ENCODE peak calls at places on chromosomes 6 and 20, in ten cellular contexts. One of them, this sample, is unnamed.

GRCh38 chr6:53825514-53826321 is 30.9 kb downstream of the LRRC1 start:
- DNase-seq in osteoblast: no peak
- DNase-seq in left lung: no peak
- DNase-seq in uterus: no peak
- DNase-seq in mammary epithelial cell: no peak
- DNase-seq in LNCaP clone FGC: no peak
- DNase-seq in prostate gland: no peak
- DNase-seq in cardiac muscle cell: no peak
- DNase-seq in MM.1S: no peak
- DNase-seq in dorsolateral prefrontal cortex: no peak
- DNase-seq in this sample: no peak

GRCh38 chr20:13554706-13555105 is 84.0 kb downstream of the TASP1 start:
- DNase-seq in prostate gland: no peak
- DNase-seq in dorsolateral prefrontal cortex: no peak
- DNase-seq in osteoblast: no peak
- DNase-seq in mammary epithelial cell: peak; percentile 58
- DNase-seq in LNCaP clone FGC: no peak
- DNase-seq in cardiac muscle cell: no peak
- DNase-seq in uterus: no peak
- DNase-seq in left lung: no peak
- DNase-seq in MM.1S: no peak
- DNase-seq in this sample: no peak

GRCh38 chr6:44078795-44079671 is 48.2 kb downstream of the MRPL14 start:
- DNase-seq in dorsolateral prefrontal cortex: peak; percentile 74
- DNase-seq in MM.1S: peak; percentile 68
- DNase-seq in LNCaP clone FGC: no peak
- DNase-seq in cardiac muscle cell: peak; percentile 79
- DNase-seq in left lung: no peak
- DNase-seq in osteoblast: peak; percentile 98
- DNase-seq in prostate gland: peak; percentile 77
- DNase-seq in mammary epithelial cell: peak; percentile 69
- DNase-seq in uterus: peak; percentile 74
- DNase-seq in this sample: no peak

GRCh38 chr6:114579486-114579885 is 236.7 kb upstream of the HS3ST5 start:
- DNase-seq in mammary epithelial cell: no peak
- DNase-seq in MM.1S: peak; percentile 54
- DNase-seq in LNCaP clone FGC: no peak
- DNase-seq in cardiac muscle cell: no peak
- DNase-seq in osteoblast: no peak
- DNase-seq in left lung: no peak
- DNase-seq in uterus: no peak
- DNase-seq in dorsolateral prefrontal cortex: no peak
- DNase-seq in prostate gland: no peak
- DNase-seq in this sample: no peak

GRCh38 chr6:75205776-75206334 is at the start of gene COL12A1:
- DNase-seq in prostate gland: peak; percentile 83
- DNase-seq in uterus: peak; percentile 99
- DNase-seq in dorsolateral prefrontal cortex: no peak
- DNase-seq in cardiac muscle cell: peak; percentile 71
- DNase-seq in osteoblast: peak; percentile 96
- DNase-seq in left lung: peak; percentile 93
- DNase-seq in MM.1S: no peak
- DNase-seq in LNCaP clone FGC: no peak
- DNase-seq in mammary epithelial cell: peak; percentile 98
- DNase-seq in this sample: peak; percentile 99

GRCh38 chr20:7853493-7853892 is 86.8 kb downstream of the HAO1 start:
- DNase-seq in prostate gland: no peak
- DNase-seq in LNCaP clone FGC: no peak
- DNase-seq in uterus: no peak
- DNase-seq in mammary epithelial cell: peak; percentile 58
- DNase-seq in dorsolateral prefrontal cortex: no peak
- DNase-seq in left lung: no peak
- DNase-seq in osteoblast: no peak
- DNase-seq in cardiac muscle cell: no peak
- DNase-seq in MM.1S: no peak
- DNase-seq in this sample: no peak

GRCh38 chr6:57226221-57226620 is 4.1 kb upstream of the RAB23 start:
- DNase-seq in uterus: no peak
- DNase-seq in LNCaP clone FGC: no peak
- DNase-seq in prostate gland: no peak
- DNase-seq in MM.1S: no peak
- DNase-seq in osteoblast: no peak
- DNase-seq in mammary epithelial cell: no peak
- DNase-seq in dorsolateral prefrontal cortex: no peak
- DNase-seq in left lung: no peak
- DNase-seq in cardiac muscle cell: no peak
- DNase-seq in this sample: no peak

GRCh38 chr6:151303231-151303630 is 63.5 kb downstream of the AKAP12 start:
- DNase-seq in osteoblast: no peak
- DNase-seq in dorsolateral prefrontal cortex: no peak
- DNase-seq in uterus: no peak
- DNase-seq in cardiac muscle cell: no peak
- DNase-seq in mammary epithelial cell: no peak
- DNase-seq in LNCaP clone FGC: no peak
- DNase-seq in prostate gland: no peak
- DNase-seq in left lung: no peak
- DNase-seq in MM.1S: no peak
- DNase-seq in this sample: no peak

DNA sequence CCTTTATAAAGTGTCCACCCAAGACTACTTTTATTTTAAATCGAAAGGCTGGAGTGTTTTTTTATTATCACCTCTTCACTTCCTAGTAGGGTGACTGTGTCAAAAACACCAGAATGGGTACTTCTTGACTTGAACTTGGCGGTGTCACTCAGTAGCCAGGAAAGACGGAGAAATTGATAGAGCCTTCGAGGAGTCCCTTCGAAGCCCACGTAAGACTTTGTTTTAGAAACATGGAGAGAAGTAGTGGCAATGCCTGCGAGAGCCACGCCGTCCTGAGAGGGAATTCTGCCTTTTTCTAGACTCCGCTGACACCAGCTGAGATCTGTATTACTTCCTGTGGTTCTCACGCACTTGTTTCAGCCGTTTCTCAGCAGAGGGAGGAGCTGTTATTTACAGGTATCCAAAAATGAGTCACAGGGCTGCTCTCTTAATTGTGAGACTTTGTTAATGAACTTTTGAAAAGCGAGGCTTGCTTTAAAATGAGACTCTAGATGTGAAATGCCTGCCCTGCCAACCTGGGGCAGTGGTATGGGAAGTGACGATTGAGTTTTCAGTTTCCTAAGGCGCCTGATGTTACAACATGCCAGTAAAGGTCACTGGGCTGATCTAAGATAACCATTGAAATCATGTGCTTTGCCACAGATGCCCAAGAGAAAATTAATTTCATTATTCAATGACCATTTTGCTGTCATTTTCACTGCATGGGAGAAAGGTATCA is 852 bp downstream of the STX11 start:
- DNase-seq in MM.1S: peak; percentile 49
- DNase-seq in dorsolateral prefrontal cortex: no peak
- DNase-seq in mammary epithelial cell: peak; percentile 38
- DNase-seq in LNCaP clone FGC: no peak
- DNase-seq in left lung: no peak
- DNase-seq in uterus: no peak
- DNase-seq in osteoblast: no peak
- DNase-seq in cardiac muscle cell: peak; percentile 15
- DNase-seq in prostate gland: no peak
- DNase-seq in this sample: no peak
- H3K4me3 ChIP-seq in MM.1S: peak overlapping the region; percentile 79
- H3K4me3 ChIP-seq in dorsolateral prefrontal cortex: peak overlapping the region; percentile 73
- H3K4me3 ChIP-seq in mammary epithelial cell: peak overlapping the region; percentile 68
- H3K4me3 ChIP-seq in LNCaP clone FGC: peak overlapping the region; percentile 60
- H3K4me3 ChIP-seq in left lung: peak overlapping the region; percentile 73
- H3K4me3 ChIP-seq in uterus: peak overlapping the region; percentile 29
- H3K4me3 ChIP-seq in osteoblast: peak overlapping the region; percentile 78
- H3K4me3 ChIP-seq in cardiac muscle cell: peak overlapping the region; percentile 99
- H3K4me3 ChIP-seq in prostate gland: peak overlapping the region; percentile 56
- H3K4me3 ChIP-seq in this sample: peak overlapping the region; percentile 67

GRCh38 chr6:36547646-36548400 is 544 bp upstream of the STK38 start:
- DNase-seq in mammary epithelial cell: no peak
- DNase-seq in cardiac muscle cell: no peak
- DNase-seq in MM.1S: no peak
- DNase-seq in prostate gland: no peak
- DNase-seq in uterus: no peak
- DNase-seq in left lung: no peak
- DNase-seq in LNCaP clone FGC: no peak
- DNase-seq in dorsolateral prefrontal cortex: no peak
- DNase-seq in osteoblast: no peak
- DNase-seq in this sample: no peak

GRCh38 chr6:36548401-36548743 is 1.1 kb upstream of the STK38 start:
- DNase-seq in LNCaP clone FGC: no peak
- DNase-seq in dorsolateral prefrontal cortex: no peak
- DNase-seq in osteoblast: no peak
- DNase-seq in uterus: no peak
- DNase-seq in cardiac muscle cell: no peak
- DNase-seq in left lung: no peak
- DNase-seq in MM.1S: no peak
- DNase-seq in mammary epithelial cell: no peak
- DNase-seq in prostate gland: no peak
- DNase-seq in this sample: no peak

GRCh38 chr6:36546664-36546957 is 668 bp downstream of the STK38 start:
- DNase-seq in LNCaP clone FGC: no peak
- DNase-seq in prostate gland: no peak
- DNase-seq in dorsolateral prefrontal cortex: no peak
- DNase-seq in left lung: no peak
- DNase-seq in MM.1S: no peak
- DNase-seq in uterus: no peak
- DNase-seq in osteoblast: no peak
- DNase-seq in mammary epithelial cell: peak; percentile 21
- DNase-seq in cardiac muscle cell: no peak
- DNase-seq in this sample: no peak

GRCh38 chr6:36545767-36546663 is 1.3 kb downstream of the STK38 start:
- DNase-seq in osteoblast: peak; percentile 77
- DNase-seq in left lung: no peak
- DNase-seq in dorsolateral prefrontal cortex: peak; percentile 19
- DNase-seq in LNCaP clone FGC: no peak
- DNase-seq in cardiac muscle cell: peak; percentile 51
- DNase-seq in mammary epithelial cell: peak; percentile 21
- DNase-seq in prostate gland: no peak
- DNase-seq in uterus: no peak
- DNase-seq in MM.1S: peak; percentile 23
- DNase-seq in this sample: no peak

DNA sequence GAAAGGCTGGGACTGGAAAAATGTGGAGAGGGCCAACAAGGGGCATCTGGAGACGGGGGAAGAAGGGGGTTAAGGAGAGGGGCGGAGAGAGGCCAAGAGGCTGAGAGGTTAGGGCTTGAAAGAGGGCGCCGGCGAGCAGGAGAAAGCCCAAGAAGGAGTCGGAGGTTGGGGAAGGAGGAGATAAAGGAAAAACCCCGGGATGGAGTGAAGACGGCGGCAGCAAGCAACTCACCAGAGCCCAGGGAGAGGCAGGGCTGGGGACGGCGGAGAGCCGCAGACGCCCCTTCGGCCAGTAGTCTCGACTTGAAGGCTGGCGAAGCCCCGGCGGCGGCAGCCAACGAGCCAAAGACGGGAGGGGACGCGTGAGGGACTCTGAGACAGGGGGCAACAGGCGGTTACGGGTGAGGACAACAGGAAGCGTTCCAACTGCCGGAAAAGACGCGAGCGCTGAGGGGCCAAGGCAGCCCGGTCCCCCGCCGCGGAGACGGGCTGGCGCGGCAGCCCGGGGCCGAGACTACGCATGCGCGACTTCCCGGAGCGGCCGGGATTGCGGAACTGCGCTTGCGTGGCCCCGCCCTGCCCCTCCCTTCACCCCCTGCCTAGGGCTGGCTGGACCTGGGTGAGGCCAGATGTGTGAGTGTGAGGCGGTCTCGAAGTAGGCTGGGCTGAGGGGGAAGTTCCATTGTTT is at the start of gene STK38:
- DNase-seq in osteoblast: peak; percentile 97
- DNase-seq in MM.1S: peak; percentile 87
- DNase-seq in uterus: peak; percentile 96
- DNase-seq in LNCaP clone FGC: peak; percentile 22
- DNase-seq in mammary epithelial cell: peak; percentile 81
- DNase-seq in prostate gland: peak; percentile 89
- DNase-seq in dorsolateral prefrontal cortex: peak; percentile 82
- DNase-seq in cardiac muscle cell: peak; percentile 93
- DNase-seq in left lung: peak; percentile 98
- DNase-seq in this sample: peak; percentile 47
- TF ChIP-seq CTCF in osteoblast: no peak
- TF ChIP-seq CTCF in MM.1S: peak; percentile 32
- TF ChIP-seq CTCF in uterus: peak; percentile 21
- TF ChIP-seq CTCF in LNCaP clone FGC: peak; percentile 48
- TF ChIP-seq CTCF in mammary epithelial cell: peak; percentile 36
- TF ChIP-seq CTCF in prostate gland: no peak
- TF ChIP-seq CTCF in dorsolateral prefrontal cortex: no peak
- TF ChIP-seq CTCF in cardiac muscle cell: peak; percentile 10
- TF ChIP-seq CTCF in left lung: no peak
- TF ChIP-seq CTCF in this sample: peak; percentile 6

DNA sequence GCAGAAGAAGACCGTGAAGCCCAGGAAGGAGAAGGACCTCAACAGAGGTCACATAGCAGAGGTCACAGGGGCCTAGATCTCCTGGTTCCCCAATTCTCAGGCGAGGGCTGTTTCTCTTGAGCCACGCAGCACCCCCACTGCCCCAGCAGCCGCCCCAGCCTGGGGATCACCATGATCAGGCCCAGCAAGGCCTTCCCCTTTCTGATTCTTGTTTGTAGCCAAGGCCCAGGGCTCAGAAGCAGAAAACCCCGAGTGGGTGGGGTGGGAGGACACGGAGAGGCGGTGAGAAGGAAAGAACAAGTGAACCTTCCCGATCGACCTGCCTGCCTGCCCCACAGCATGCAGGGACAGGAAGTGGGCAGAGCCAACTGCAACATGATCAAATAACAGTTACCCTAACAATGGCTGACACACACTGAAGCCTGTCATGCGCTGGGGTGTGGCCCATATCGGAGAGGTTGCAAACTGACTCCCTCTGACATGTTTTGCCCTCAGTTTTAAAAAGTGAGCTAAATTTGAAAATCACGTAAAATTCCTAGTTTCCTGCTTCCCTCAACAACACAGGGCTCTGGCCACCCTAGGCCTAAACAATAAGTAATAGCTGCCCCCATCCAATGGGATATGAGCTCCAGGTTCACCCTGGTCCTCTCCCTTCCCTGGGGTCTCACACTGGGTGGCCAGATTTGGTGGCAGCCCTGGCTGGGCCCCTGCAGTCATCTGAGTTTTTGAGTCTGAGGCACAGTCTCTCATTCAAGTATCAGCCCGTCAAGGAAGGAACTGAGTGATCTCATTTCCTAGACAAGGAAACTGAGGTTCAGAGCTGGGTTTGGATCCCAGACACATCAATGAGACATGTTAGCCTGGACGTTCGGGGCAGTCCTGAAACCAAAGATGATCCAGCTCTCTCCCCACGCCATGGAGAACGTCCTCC is 6.5 kb downstream of the PEDS1 start:
- DNase-seq in LNCaP clone FGC: no peak
- DNase-seq in MM.1S: no peak
- DNase-seq in prostate gland: peak; percentile 66
- DNase-seq in cardiac muscle cell: no peak
- DNase-seq in osteoblast: peak; percentile 84
- DNase-seq in dorsolateral prefrontal cortex: no peak
- DNase-seq in uterus: no peak
- DNase-seq in left lung: peak; percentile 84
- DNase-seq in mammary epithelial cell: peak; percentile 89
- DNase-seq in this sample: no peak
- H3K4me3 ChIP-seq in LNCaP clone FGC: no peak overlapping the region
- H3K4me3 ChIP-seq in MM.1S: no peak overlapping the region
- H3K4me3 ChIP-seq in prostate gland: peak overlapping the region; percentile 2
- H3K4me3 ChIP-seq in cardiac muscle cell: no peak overlapping the region
- H3K4me3 ChIP-seq in osteoblast: peak overlapping the region; percentile 19
- H3K4me3 ChIP-seq in dorsolateral prefrontal cortex: no peak overlapping the region
- H3K4me3 ChIP-seq in uterus: no peak overlapping the region
- H3K4me3 ChIP-seq in left lung: peak overlapping the region; percentile 4
- H3K4me3 ChIP-seq in mammary epithelial cell: no peak overlapping the region
- H3K4me3 ChIP-seq in this sample: no peak overlapping the region

DNA sequence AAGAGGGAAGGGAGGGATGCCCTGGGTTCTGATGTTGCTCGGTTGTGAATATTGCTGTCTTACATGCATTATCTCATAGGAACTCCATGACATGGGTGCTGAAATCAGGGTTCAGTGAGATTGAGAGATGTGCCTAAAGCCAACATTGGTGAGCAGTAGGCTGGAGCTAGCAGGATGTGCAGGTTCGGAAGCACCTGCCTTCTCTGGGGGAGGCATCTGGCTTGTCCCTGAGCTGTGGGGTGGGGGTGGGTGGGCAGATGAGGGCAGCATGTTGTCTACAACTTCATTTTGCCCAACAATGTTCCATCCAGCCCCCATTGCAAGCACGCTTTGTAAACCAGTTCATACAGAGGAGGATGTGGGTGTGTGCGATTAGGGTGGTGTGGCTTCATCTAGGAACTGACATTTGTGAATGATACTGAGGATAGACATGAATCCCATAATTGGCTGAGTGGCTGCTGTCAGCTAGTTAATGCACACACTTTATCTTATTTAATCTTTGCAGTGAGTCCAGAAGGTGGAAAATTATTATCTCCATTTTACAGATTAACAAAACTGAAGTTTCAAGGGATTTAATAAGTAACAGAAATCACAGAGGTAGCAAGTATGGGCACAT is 119.4 kb downstream of the SYNDIG1 start:
- DNase-seq in left lung: no peak
- DNase-seq in dorsolateral prefrontal cortex: no peak
- DNase-seq in osteoblast: no peak
- DNase-seq in uterus: no peak
- DNase-seq in MM.1S: no peak
- DNase-seq in LNCaP clone FGC: no peak
- DNase-seq in mammary epithelial cell: no peak
- DNase-seq in prostate gland: no peak
- DNase-seq in cardiac muscle cell: no peak
- DNase-seq in this sample: no peak
- TF ChIP-seq CTCF in left lung: no peak
- TF ChIP-seq CTCF in dorsolateral prefrontal cortex: no peak
- TF ChIP-seq CTCF in osteoblast: no peak
- TF ChIP-seq CTCF in uterus: no peak
- TF ChIP-seq CTCF in MM.1S: no peak
- TF ChIP-seq CTCF in LNCaP clone FGC: no peak
- TF ChIP-seq CTCF in mammary epithelial cell: no peak
- TF ChIP-seq CTCF in prostate gland: no peak
- TF ChIP-seq CTCF in cardiac muscle cell: no peak
- TF ChIP-seq CTCF in this sample: no peak